ENCODE peak calls at places on chromosomes 13 and 19, in ten cellular contexts. U is AG09319, O is choroid plexus epithelial cell, R is AG09309, Z is ovary, V is endothelial cell, X is GM10248, F is lower lobe of right lung, T is RWPE1, G is mucosa of descending colon. Q is an unnamed sample.

GRCh38 chr13:30373727-30374126 is 48.6 kb upstream of the UBE2L5 start:
- DNase-seq in F (peak; percentile 51), T (no peak), G (peak; percentile 42), V (no peak), R (no peak), X (peak; percentile 46), U (no peak), O (no peak), Z (no peak), Q (no peak)

GRCh38 chr13:36986462-36987240 is 12.5 kb downstream of the ALG5 start:
- DNase-seq in T (peak; percentile 46), F (no peak), V (no peak), O (peak; percentile 65), G (no peak), U (no peak), Z (no peak), R (no peak), X (no peak), Q (no peak)

GRCh38 chr13:99969934-99970760 is 1.4 kb downstream of the ZIC5 start:
- DNase-seq in U (no peak), R (no peak), O (peak; percentile 72), T (no peak), X (no peak), V (peak; percentile 28), F (no peak), G (no peak), Z (no peak), Q (no peak)

GRCh38 chr13:37453246-37453645 is 145.3 kb downstream of the POSTN start:
- DNase-seq in G (no peak), T (peak; percentile 5), V (no peak), Z (no peak), O (peak; percentile 59), U (no peak), R (no peak), X (no peak), F (no peak), Q (no peak)

GRCh38 chr13:100694722-100695644 is 20.4 kb upstream of the TMTC4 start:
- DNase-seq in R (no peak), T (no peak), O (peak; percentile 68), V (peak; percentile 71), F (no peak), Z (no peak), X (no peak), U (no peak), G (peak; percentile 43), Q (peak; percentile 29)

GRCh38 chr19:55493052-55493649 is 4.9 kb downstream of the SSC5D start:
- DNase-seq in X (no peak), V (no peak), Z (peak; percentile 76), F (no peak), U (no peak), G (no peak), O (no peak), T (no peak), R (no peak), Q (no peak)

GRCh38 chr13:112892759-112893569 is 76.0 kb upstream of the MCF2L start:
- DNase-seq in R (no peak), V (no peak), U (no peak), G (peak; percentile 46), O (no peak), T (no peak), F (peak; percentile 47), Z (no peak), X (no peak), Q (peak; percentile 46)

GRCh38 chr13:79309690-79310089 is 96.4 kb downstream of the RBM26 start:
- DNase-seq in T (no peak), O (no peak), F (no peak), U (no peak), X (no peak), Z (no peak), R (no peak), V (no peak), G (no peak), Q (no peak)

GRCh38 chr19:4206818-4207484 is 22.4 kb upstream of the EBI3 start:
- DNase-seq in V (no peak), T (no peak), R (no peak), F (no peak), X (no peak), Z (no peak), U (no peak), G (peak; percentile 36), O (peak; percentile 71), Q (no peak)

GRCh38 chr19:42191855-42192254 is 25.6 kb downstream of the DEDD2 start:
- DNase-seq in O (peak; percentile 58), T (peak; percentile 93), X (no peak), G (peak; percentile 96), V (no peak), F (no peak), R (peak; percentile 21), Z (no peak), U (no peak), Q (no peak)

DNA sequence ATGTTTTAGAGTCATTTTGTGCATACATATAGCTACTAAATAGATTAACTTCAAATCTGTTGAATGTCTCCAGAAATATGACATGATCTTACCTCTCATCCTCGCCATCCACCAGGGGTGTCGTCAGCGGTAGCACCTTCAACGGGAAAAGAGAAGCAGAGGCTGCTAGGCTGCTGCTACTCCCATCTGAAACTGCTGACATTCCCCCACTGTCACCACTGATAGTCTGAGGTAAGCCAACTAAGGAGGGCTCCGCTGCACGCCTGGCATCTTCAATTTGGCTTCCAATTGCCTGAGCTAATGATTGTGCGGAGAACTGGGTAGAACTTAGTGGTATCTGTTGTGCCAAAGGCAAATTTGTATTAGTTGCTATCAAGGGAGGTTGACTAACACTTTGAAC is 3.1 kb downstream of the TSC22D1 start:
- DNase-seq in O (no peak), Z (no peak), X (no peak), V (no peak), R (no peak), U (no peak), F (no peak), G (no peak), T (no peak), Q (no peak)
- TF ChIP-seq CTCF in O (no peak), Z (no peak), X (no peak), V (no peak), R (no peak), U (no peak), F (no peak), G (no peak), T (no peak), Q (no peak)

GRCh38 chr19:5534787-5535586 is 32.8 kb downstream of the TINCR start:
- DNase-seq in O (peak; percentile 12), U (no peak), T (no peak), X (no peak), R (no peak), V (peak; percentile 41), F (no peak), G (no peak), Z (no peak), Q (no peak)
- TF ChIP-seq CTCF in O (peak; percentile 67), U (peak; percentile 23), T (peak; percentile 21), X (peak; percentile 23), R (peak; percentile 44), V (peak; percentile 81), F (peak; percentile 19), G (no peak), Z (no peak), Q (peak; percentile 49)

GRCh38 chr13:27338207-27338606 is 67.6 kb downstream of the RASL11A start:
- DNase-seq in R (no peak), F (no peak), O (no peak), Z (no peak), V (no peak), X (no peak), U (no peak), G (no peak), T (no peak), Q (no peak)

GRCh38 chr13:27338816-27339215 is 68.2 kb downstream of the RASL11A start:
- DNase-seq in Z (no peak), U (no peak), R (no peak), V (peak; percentile 38), T (no peak), O (no peak), X (no peak), F (no peak), G (no peak), Q (no peak)

GRCh38 chr13:27341616-27342015 is 71.0 kb downstream of the RASL11A start:
- DNase-seq in G (no peak), F (no peak), R (no peak), U (no peak), X (no peak), O (no peak), T (no peak), Z (no peak), V (no peak), Q (no peak)

GRCh38 chr13:27336005-27336673 is 65.5 kb downstream of the RASL11A start:
- DNase-seq in F (no peak), G (no peak), O (peak; percentile 43), V (no peak), X (no peak), T (no peak), Z (no peak), R (peak; percentile 34), U (no peak), Q (no peak)

DNA sequence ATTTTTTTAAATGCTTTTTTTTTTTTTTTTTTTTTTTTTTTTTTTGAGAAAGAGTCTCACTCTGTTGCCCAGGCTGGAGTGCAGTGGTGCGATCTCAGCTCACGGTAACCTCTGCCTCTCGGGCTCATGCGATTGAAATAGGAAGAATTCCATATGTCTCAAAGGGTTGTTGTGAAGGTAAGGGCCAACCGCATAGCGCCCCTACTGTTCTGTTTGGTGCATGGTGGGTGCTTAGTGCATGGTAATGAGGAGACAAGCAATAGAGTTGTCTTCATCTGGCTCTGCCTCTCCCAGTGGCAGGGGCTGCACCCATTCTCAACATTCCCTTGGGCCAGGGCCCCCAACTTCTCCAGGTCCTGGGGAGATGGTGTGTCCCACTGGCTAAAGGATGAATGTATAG is 68.7 kb downstream of the RASL11A start:
- DNase-seq in U (no peak), X (peak; percentile 62), F (no peak), O (peak; percentile 73), Z (no peak), V (peak; percentile 57), G (peak; percentile 68), R (no peak), T (peak; percentile 41), Q (no peak)
- TF ChIP-seq CTCF in U (peak; percentile 56), X (peak; percentile 68), F (peak; percentile 47), O (peak; percentile 81), Z (no peak), V (peak; percentile 37), G (peak; percentile 28), R (peak; percentile 65), T (peak; percentile 33), Q (peak; percentile 56)

DNA sequence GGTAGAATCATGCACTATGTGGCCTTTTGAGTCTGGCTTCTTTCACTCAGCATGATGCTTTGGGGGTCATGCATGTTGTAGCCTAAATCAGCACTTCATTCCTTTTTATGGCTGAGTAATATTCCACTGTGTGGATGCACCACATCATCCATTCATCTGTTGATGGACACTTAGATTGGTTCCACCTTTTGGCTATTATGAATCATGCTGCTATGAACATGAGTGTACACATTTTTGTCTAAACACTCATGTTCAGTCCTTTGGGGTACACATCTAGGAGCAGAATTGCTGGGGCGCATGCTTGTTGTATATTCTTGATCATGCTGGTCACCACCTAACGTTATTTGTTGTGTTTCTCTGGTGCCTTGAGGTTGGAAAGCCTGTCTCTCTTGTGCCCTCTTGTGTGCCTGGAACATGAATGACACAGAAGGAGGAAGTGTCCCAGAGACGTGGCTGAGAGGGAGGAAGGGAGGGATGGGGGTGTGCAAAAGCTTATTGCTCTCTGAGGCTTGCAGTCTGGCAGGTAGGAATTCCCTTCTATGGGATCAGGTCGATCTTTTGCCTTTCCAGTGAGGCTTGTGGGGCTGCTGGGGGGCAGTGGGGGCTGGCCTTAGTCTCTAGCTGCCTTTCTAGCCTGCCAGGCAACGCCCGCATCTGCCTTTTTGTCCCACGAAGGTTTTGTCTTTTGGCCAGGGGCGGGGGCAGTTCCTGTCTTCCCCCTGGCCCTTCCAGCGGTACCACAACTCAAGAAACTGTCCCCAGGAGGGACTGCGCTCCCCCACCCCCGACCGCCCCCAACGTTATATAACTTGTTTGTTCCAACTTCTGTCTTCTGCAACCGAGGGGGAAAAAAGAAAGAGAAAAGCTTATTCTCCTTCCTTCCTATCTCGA is 7.6 kb downstream of the KLHL26 start:
- DNase-seq in Z (no peak), T (no peak), F (no peak), X (no peak), U (no peak), R (no peak), V (no peak), O (no peak), G (peak; percentile 36), Q (no peak)
- TF ChIP-seq CTCF in Z (no peak), T (no peak), F (no peak), X (peak; percentile 20), U (no peak), R (no peak), V (no peak), O (no peak), G (no peak), Q (no peak)